ENCODE peak calls at places on chromosomes 2 and 18, in six cellular contexts. T is activated naive CD4-positive, alpha-beta T cell treated with anti-CD3 and anti-CD28 coated beads, Interleukin-2, amount 10 ng/mL, durations not matched to agents 7 days and 5 days; O is fibroblast of pulmonary artery; X is left kidney; N is heart right ventricle; A is PC-3. W is an unnamed sample.
A peak's percentile ranks its signal among the peaks of the same experiment; 100 is the strongest.

GRCh38 chr2:226915846-226916360 is 80.0 kb downstream of the RHBDD1 start:
- DNase-seq in O (peak; percentile 53), X (no peak), A (no peak), T (no peak), N (no peak), W (no peak)

GRCh38 chr2:103155308-103155707 is 393.5 kb downstream of the TMEM182 start:
- DNase-seq in N (no peak), O (no peak), T (no peak), X (no peak), A (no peak), W (no peak)

GRCh38 chr2:198767694-198768093 is 690.0 kb downstream of the SATB2 start:
- DNase-seq in A (no peak), N (no peak), T (no peak), O (no peak), X (no peak), W (no peak)

GRCh38 chr18:59743561-59743960 is 46.3 kb upstream of the CCBE1 start:
- DNase-seq in T (no peak), N (no peak), X (no peak), A (no peak), O (peak; percentile 63), W (no peak)

GRCh38 chr18:3008546-3008945 is 4.4 kb downstream of the LPIN2 start:
- DNase-seq in O (peak; percentile 46), N (no peak), A (peak; percentile 91), X (no peak), T (no peak), W (no peak)

GRCh38 chr2:24671230-24671629 is 122.0 kb downstream of the PTRHD1 start:
- DNase-seq in N (no peak), O (no peak), A (no peak), T (no peak), X (no peak), W (no peak)

GRCh38 chr2:160516547-160517365 is 23.1 kb upstream of the RBMS1 start:
- DNase-seq in O (no peak), N (no peak), T (no peak), A (peak; percentile 23), X (no peak), W (no peak)

GRCh38 chr2:235095569-235095968 is 143.8 kb downstream of the SH3BP4 start:
- DNase-seq in T (no peak), O (peak; percentile 10), A (no peak), N (no peak), X (no peak), W (no peak)

GRCh38 chr2:68169308-68169707 is 11.6 kb downstream of the PNO1 start:
- DNase-seq in X (no peak), O (no peak), A (peak; percentile 20), N (no peak), T (no peak), W (no peak)

W was measured in GM18507.